ENCODE peak calls at places on chromosomes 7 and 10, in eight cellular contexts. A is GM23338, G is neural progenitor cell, E is endothelial cell of umbilical vein, V is fibroblast of lung, U is hepatocyte, X is K562, P is GM23248. I is an unnamed sample.

GRCh38 chr10:114537791-114538543 is 120.1 kb downstream of the ABLIM1 start:
- DNase-seq in A (peak), G (peak), E (no peak), V (no peak), U (no peak), X (no peak), P (no peak), I (no peak)

GRCh38 chr10:46098379-46098778 is 52.3 kb upstream of the MSMB start:
- DNase-seq in A (peak), G (no peak), E (no peak), V (no peak), U (no peak), X (no peak), P (no peak), I (no peak)

GRCh38 chr7:138125119-138125518 is 48.9 kb downstream of the AKR1D1 start:
- DNase-seq in A (no peak), G (no peak), E (no peak), V (no peak), U (no peak), X (no peak), P (peak), I (no peak)

GRCh38 chr7:138079137-138079536 is 2.9 kb downstream of the AKR1D1 start:
- DNase-seq in A (no peak), G (no peak), E (no peak), V (no peak), U (no peak), X (no peak), P (no peak), I (no peak)

GRCh38 chr10:120578123-120578522 is 121.1 kb downstream of the PLPP4 start:
- DNase-seq in A (no peak), G (no peak), E (no peak), V (no peak), U (no peak), X (no peak), P (no peak), I (no peak)

GRCh38 chr10:118669020-118669766 is 73.7 kb upstream of the PRLHR start:
- DNase-seq in A (no peak), G (peak), E (peak), V (peak), U (no peak), X (no peak), P (peak), I (no peak)

GRCh38 chr10:124566222-124566888 is 104.7 kb downstream of the LHPP start:
- DNase-seq in A (no peak), G (no peak), E (no peak), V (no peak), U (no peak), X (no peak), P (no peak), I (no peak)

GRCh38 chr10:73744690-73744994 is 470 bp downstream of the SEC24C start:
- DNase-seq in A (peak), G (peak), E (no peak), V (peak), U (peak), X (peak), P (peak), I (no peak)

GRCh38 chr10:128296608-128297007 is 170.4 kb upstream of the MKI67 start:
- DNase-seq in A (no peak), G (no peak), E (no peak), V (no peak), U (no peak), X (no peak), P (no peak), I (no peak)

GRCh38 chr7:50466815-50467569 is 16.8 kb upstream of the FIGNL1 start:
- DNase-seq in A (no peak), G (no peak), E (no peak), V (no peak), U (no peak), X (no peak), P (no peak), I (no peak)

GRCh38 chr10:48361201-48361600 is 54.7 kb downstream of the MAPK8 start:
- DNase-seq in A (no peak), G (no peak), E (peak), V (no peak), U (no peak), X (no peak), P (no peak), I (no peak)

GRCh38 chr7:73342645-73343044 is 14.7 kb downstream of the FKBP6 start:
- DNase-seq in A (peak), G (peak), E (peak), V (peak), U (peak), X (peak), P (peak), I (no peak)

GRCh38 chr7:142104550-142105527 is 6.7 kb upstream of the MGAM2 start:
- DNase-seq in A (no peak), G (no peak), E (no peak), V (no peak), U (peak), X (no peak), P (peak), I (peak)

GRCh38 chr10:71778071-71778470 is 4.8 kb upstream of the VSIR start:
- DNase-seq in A (no peak), G (no peak), E (no peak), V (no peak), U (no peak), X (no peak), P (no peak), I (no peak)

GRCh38 chr7:73966062-73966940 is 61.7 kb upstream of the ELN start:
- DNase-seq in A (no peak), G (no peak), E (no peak), V (no peak), U (no peak), X (no peak), P (peak), I (no peak)

GRCh38 chr10:125023862-125024495 is 82.1 kb downstream of the ZRANB1 start:
- DNase-seq in A (no peak), G (no peak), E (peak), V (no peak), U (no peak), X (no peak), P (peak), I (no peak)

GRCh38 chr7:99383791-99384370 is 9.4 kb downstream of the ARPC1B start:
- DNase-seq in A (no peak), G (no peak), E (no peak), V (no peak), U (no peak), X (no peak), P (no peak), I (no peak)

GRCh38 chr10:3775671-3776551 is 9.1 kb downstream of the KLF6 start:
- DNase-seq in A (peak), G (peak), E (peak), V (peak), U (peak), X (no peak), P (peak), I (no peak)

GRCh38 chr10:67222929-67223328 is 297.1 kb downstream of the LRRTM3 start:
- DNase-seq in A (no peak), G (no peak), E (no peak), V (no peak), U (no peak), X (no peak), P (no peak), I (no peak)

GRCh38 chr10:101400529-101400928 is 46.6 kb downstream of the BTRC start:
- DNase-seq in A (no peak), G (no peak), E (no peak), V (peak), U (peak), X (no peak), P (peak), I (no peak)

GRCh38 chr10:76736848-76737495 is 900.6 kb downstream of the KCNMA1 start:
- DNase-seq in A (no peak), G (no peak), E (no peak), V (no peak), U (no peak), X (no peak), P (peak), I (no peak)

GRCh38 chr10:93452143-93452542 is 30.0 kb downstream of the MYOF start:
- DNase-seq in A (no peak), G (no peak), E (no peak), V (no peak), U (no peak), X (no peak), P (no peak), I (no peak)

GRCh38 chr10:8059191-8059936 is 4.9 kb downstream of the GATA3 start:
- DNase-seq in A (peak), G (peak), E (peak), V (no peak), U (no peak), X (no peak), P (no peak), I (no peak)
- H3K4me3 ChIP-seq in A (peak), G (no peak), E (peak), V (no peak), U (no peak), X (no peak), P (no peak), I (peak)

DNA sequence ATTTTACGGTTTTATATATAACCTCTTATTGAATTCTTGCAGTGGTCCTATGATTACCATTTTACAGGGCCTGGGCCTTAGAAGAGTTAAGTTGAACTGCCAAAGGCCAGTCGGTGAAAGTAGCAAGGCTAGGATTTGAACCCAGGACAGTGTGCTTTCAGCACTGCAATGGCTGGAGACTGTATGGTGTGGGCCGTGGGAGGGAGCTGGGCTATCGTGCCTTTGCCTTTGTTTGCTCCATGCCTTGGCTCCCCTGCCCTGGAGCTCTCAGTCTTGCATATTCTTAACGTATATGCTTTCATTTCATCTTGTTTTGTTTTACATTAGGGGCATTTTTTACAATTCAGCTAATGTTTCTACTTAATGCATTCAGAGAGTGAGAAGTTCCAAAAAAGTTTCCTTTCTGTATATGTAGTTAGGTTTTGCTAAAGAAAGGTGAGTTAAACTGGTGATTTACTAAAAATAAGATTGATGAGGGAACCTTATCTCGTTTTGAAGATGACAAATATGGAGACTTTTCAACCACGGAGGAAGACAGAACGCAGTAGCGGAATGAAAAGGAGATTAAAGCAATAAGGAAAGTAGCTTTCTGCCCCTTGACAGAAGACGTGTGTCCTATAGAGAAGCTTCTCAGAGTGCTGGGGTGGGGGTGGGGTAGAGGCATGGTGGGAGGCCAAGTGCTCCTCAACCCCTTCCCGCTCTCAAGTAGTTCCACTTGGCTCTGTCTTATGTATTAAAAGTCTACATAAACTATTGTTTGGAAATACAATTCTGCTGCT is 82.5 kb downstream of the RTKN2 start:
- DNase-seq in A (no peak), G (no peak), E (no peak), V (no peak), U (no peak), X (no peak), P (no peak), I (no peak)
- H3K4me2 ChIP-seq in A (no peak), G (no peak), E (no peak), V (no peak), U (no peak), X (no peak), P (no peak), I (no peak)

DNA sequence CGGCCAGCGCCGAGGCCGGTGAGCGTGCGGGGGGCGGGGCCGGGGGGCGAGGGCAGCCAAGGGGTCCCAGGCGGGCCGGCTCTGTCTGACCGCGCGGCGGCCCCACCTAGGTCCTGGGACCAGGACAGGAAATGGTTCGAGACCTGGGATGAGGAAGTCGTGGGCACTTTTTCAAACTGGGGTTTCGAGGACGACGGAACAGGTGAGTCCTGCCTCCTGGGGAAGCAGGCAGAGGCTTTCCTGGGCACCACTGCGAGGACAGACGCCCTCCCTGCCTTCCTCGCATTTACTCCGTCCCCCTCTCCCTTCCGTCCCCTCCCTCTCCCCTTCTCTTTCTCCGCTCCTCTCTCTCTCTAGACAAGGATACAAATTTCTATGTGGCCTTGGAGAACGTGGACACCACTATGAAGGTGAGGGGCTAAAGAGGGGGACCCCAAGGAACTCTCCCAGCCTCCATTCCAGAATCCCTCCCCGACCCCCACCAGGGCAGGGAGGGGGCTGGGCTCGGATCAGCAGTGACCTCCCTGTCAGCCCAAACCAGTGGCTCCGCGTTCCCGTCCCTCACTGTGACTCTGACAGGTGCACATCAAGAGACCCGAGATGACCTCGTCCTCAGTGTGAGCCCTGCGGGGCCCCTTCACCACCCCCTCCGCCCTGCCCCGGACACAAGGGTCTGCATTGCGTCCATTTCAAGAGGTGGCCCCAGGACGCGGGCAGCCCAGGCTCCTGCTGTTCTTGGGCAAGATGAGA is 2.6 kb upstream of the MUC12 start:
- DNase-seq in A (peak), G (peak), E (no peak), V (no peak), U (no peak), X (no peak), P (no peak), I (no peak)
- TF ChIP-seq EZH2 in A (no peak), G (peak), E (peak), V (peak), U (no peak), X (no peak), P (peak), I (peak)

GRCh38 chr7:69799990-69800389 is 201.7 kb downstream of the AUTS2 start:
- DNase-seq in A (no peak), G (no peak), E (no peak), V (no peak), U (no peak), X (no peak), P (no peak), I (no peak)
- H3K4me3 ChIP-seq in A (no peak), G (no peak), E (no peak), V (no peak), U (no peak), X (no peak), P (no peak), I (no peak)

GRCh38 chr10:131755200-131755599 is 145.6 kb upstream of the PPP2R2D start:
- DNase-seq in A (no peak), G (no peak), E (no peak), V (no peak), U (no peak), X (no peak), P (no peak), I (no peak)

GRCh38 chr10:131758942-131759315 is 141.9 kb upstream of the PPP2R2D start:
- DNase-seq in A (no peak), G (no peak), E (no peak), V (no peak), U (no peak), X (no peak), P (no peak), I (no peak)

GRCh38 chr10:131759347-131759746 is 141.5 kb upstream of the PPP2R2D start:
- DNase-seq in A (no peak), G (no peak), E (no peak), V (no peak), U (no peak), X (no peak), P (no peak), I (no peak)

GRCh38 chr10:131758062-131758941 is 142.5 kb upstream of the PPP2R2D start:
- DNase-seq in A (no peak), G (peak), E (no peak), V (no peak), U (no peak), X (no peak), P (no peak), I (no peak)

GRCh38 chr10:131757285-131758058 is 143.3 kb upstream of the PPP2R2D start:
- DNase-seq in A (no peak), G (no peak), E (no peak), V (no peak), U (no peak), X (no peak), P (no peak), I (no peak)
- H3K4me2 ChIP-seq in A (no peak), G (peak), E (no peak), V (no peak), U (no peak), X (no peak), P (no peak), I (no peak)

DNA sequence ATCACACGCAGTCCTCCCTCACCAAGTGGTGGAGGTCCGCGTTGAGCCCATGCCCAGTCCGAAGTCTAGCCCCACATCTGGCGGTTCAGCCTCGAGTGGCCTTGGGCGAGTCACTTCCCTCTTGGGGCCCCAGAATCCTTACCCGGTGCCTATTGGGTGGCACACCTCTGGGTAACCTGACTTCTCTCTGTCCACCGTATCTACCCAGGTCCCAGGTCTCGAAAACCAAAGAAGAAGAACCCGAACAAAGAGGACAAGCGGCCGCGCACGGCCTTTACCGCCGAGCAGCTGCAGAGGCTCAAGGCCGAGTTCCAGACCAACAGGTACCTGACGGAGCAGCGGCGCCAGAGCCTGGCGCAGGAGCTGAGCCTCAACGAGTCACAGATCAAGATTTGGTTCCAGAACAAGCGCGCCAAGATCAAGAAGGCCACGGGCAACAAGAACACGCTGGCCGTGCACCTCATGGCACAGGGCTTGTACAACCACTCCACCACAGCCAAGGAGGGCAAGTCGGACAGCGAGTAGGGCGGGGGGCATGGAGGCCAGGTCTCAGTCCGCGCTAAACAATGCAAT is 4.3 kb downstream of the EN2 start:
- DNase-seq in A (no peak), G (no peak), E (no peak), V (no peak), U (no peak), X (no peak), P (no peak), I (no peak)
- TF ChIP-seq EZH2 in A (peak), G (peak), E (peak), V (peak), U (no peak), X (no peak), P (peak), I (peak)

GRCh38 chr7:741191-741671 is 14.2 kb upstream of the PRKAR1B start:
- DNase-seq in A (no peak), G (no peak), E (no peak), V (no peak), U (no peak), X (no peak), P (no peak), I (no peak)

GRCh38 chr7:738241-738640 is 11.2 kb upstream of the PRKAR1B start:
- DNase-seq in A (no peak), G (no peak), E (no peak), V (no peak), U (no peak), X (no peak), P (no peak), I (no peak)

GRCh38 chr7:739964-740942 is 13.2 kb upstream of the PRKAR1B start:
- DNase-seq in A (no peak), G (no peak), E (no peak), V (no peak), U (no peak), X (no peak), P (no peak), I (no peak)

GRCh38 chr7:739455-739963 is 12.4 kb upstream of the PRKAR1B start:
- DNase-seq in A (no peak), G (no peak), E (no peak), V (no peak), U (no peak), X (no peak), P (no peak), I (no peak)

DNA sequence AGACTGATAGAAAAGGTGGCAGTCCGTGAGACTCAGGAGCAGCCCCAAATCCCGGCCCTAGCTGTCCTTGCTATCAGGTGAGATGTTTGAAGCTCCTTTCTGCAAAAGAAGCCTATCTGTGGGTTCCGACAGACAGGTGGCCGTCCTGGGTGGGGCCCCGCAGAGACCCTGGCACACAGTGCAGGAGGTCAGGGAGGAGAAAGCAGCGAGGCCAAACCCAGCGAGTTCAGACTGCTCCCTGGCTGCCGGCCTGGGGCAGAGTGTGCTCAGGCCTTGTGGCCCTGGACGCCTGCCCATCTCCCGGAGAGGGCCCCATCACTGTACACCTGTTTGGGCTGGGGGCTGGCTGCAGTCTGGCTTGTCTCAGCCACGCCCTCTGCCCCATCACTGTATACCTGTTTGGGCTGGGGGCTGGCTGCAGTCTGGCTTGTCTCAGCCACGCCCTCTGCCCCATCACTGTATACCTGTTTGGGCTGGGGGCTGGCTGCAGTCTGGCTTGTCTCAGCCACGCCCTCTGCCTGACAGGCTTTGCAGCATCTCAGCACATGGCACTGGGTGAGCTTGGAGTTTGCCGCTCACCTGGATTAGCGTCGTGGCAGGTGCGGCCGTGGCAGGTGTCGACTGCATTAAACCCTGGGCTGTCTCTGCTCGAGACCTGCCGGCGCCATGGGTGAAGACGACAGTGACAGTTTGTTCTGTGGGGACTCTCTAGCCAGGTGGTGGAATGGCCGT is 11.8 kb upstream of the PRKAR1B start:
- DNase-seq in A (no peak), G (no peak), E (no peak), V (no peak), U (no peak), X (no peak), P (no peak), I (no peak)
- H3K4me3 ChIP-seq in A (no peak), G (no peak), E (no peak), V (no peak), U (no peak), X (no peak), P (no peak), I (no peak)

GRCh38 chr7:130940907-130941306 is 206.9 kb upstream of the KLF14 start:
- DNase-seq in A (no peak), G (no peak), E (no peak), V (peak), U (no peak), X (peak), P (no peak), I (no peak)
- H3K4me2 ChIP-seq in A (peak), G (no peak), E (peak), V (peak), U (peak), X (peak), P (no peak), I (peak)

I was measured in keratinocyte.